ENCODE peak calls at places on chromosome 16, in six cellular contexts. Y is ELR, W is LNCaP clone FGC, A is endodermal cell, O is foreskin fibroblast, V is DMS79 treated with DMSO at 0.1 percent for 48 hours. G is an unnamed sample.

GRCh38 chr16:52773026-52773425 is 226.1 kb upstream of the TOX3 start:
- DNase-seq in V (peak; percentile 80), O (no peak), Y (no peak), W (no peak), A (no peak), G (no peak)

GRCh38 chr16:85360323-85361277 is 248.3 kb upstream of the CIBAR2 start:
- DNase-seq in A (no peak), O (no peak), V (peak; percentile 76), Y (no peak), W (no peak), G (no peak)

GRCh38 chr16:70396209-70396904 is 42.5 kb downstream of the ST3GAL2 start:
- DNase-seq in A (no peak), Y (peak; percentile 37), W (no peak), V (no peak), O (peak; percentile 85), G (peak; percentile 52)

GRCh38 chr16:2524339-2524938 is 4.3 kb downstream of the AMDHD2 start:
- DNase-seq in O (no peak), V (no peak), W (no peak), Y (no peak), A (no peak), G (no peak)

GRCh38 chr16:80936410-80936809 is 70.3 kb downstream of the CMC2 start:
- DNase-seq in W (no peak), O (peak; percentile 30), A (no peak), Y (peak; percentile 52), V (no peak), G (peak; percentile 78)

GRCh38 chr16:4947722-4948503 is 10.2 kb upstream of the SEC14L5 start:
- DNase-seq in Y (no peak), W (no peak), O (no peak), V (no peak), A (peak; percentile 95), G (no peak)

GRCh38 chr16:31438414-31438813 is 4.2 kb downstream of the ZNF843 start:
- DNase-seq in W (no peak), A (peak; percentile 63), Y (no peak), V (no peak), O (no peak), G (no peak)

GRCh38 chr16:5615868-5616642 is 518.5 kb upstream of the EEF2KMT start:
- DNase-seq in O (peak; percentile 16), Y (peak; percentile 3), V (peak; percentile 52), W (peak; percentile 6), A (peak; percentile 94), G (peak; percentile 1)

GRCh38 chr16:11609474-11610120 is 22.9 kb upstream of the LITAF start:
- DNase-seq in A (no peak), V (peak; percentile 53), O (no peak), Y (no peak), W (no peak), G (no peak)

GRCh38 chr16:30896890-30897730 is 696 bp downstream of the CTF1 start:
- DNase-seq in W (no peak), V (no peak), A (peak; percentile 97), O (peak; percentile 97), Y (peak; percentile 95), G (peak; percentile 94)

GRCh38 chr16:75764154-75764768 is 38.0 kb upstream of the CPHXL start:
- DNase-seq in V (no peak), W (peak; percentile 50), O (peak; percentile 79), Y (peak; percentile 67), A (peak; percentile 78), G (peak; percentile 73)

GRCh38 chr16:53094013-53094630 is 39.3 kb downstream of the CHD9 start:
- DNase-seq in V (peak; percentile 16), A (no peak), O (no peak), Y (no peak), W (peak; percentile 87), G (peak; percentile 18)

GRCh38 chr16:89141884-89142267 is 29.7 kb upstream of the CDH15 start:
- DNase-seq in O (no peak), A (no peak), Y (no peak), V (no peak), W (no peak), G (no peak)

GRCh38 chr16:15041260-15042011 is 14.4 kb downstream of the NTAN1 start:
- DNase-seq in Y (no peak), A (peak; percentile 76), V (no peak), W (peak; percentile 63), O (peak; percentile 92), G (peak; percentile 72)

GRCh38 chr16:28166394-28167208 is 45.2 kb downstream of the XPO6 start:
- DNase-seq in A (no peak), W (no peak), Y (peak; percentile 79), V (no peak), O (peak; percentile 56), G (peak; percentile 24)

GRCh38 chr16:20911361-20911760 is 10.8 kb downstream of the LYRM1 start:
- DNase-seq in A (no peak), W (no peak), V (no peak), Y (peak; percentile 84), O (peak; percentile 86), G (peak; percentile 49)

GRCh38 chr16:85384831-85385462 is 228.2 kb upstream of the GSE1 start:
- DNase-seq in V (peak; percentile 67), W (peak; percentile 35), Y (no peak), A (no peak), O (no peak), G (no peak)

GRCh38 chr16:3182608-3183444 is 5.2 kb upstream of the OR1F1 start:
- DNase-seq in O (peak; percentile 69), A (peak; percentile 96), W (no peak), Y (peak; percentile 79), V (no peak), G (peak; percentile 74)

GRCh38 chr16:82368041-82368440 is 198.0 kb upstream of the MPHOSPH6 start:
- DNase-seq in V (no peak), O (peak; percentile 5), W (peak; percentile 66), Y (peak; percentile 42), A (peak; percentile 76), G (peak; percentile 46)

G was measured in EH.